ENCODE peak calls at places on chromosome 19, in eight cellular contexts. N is tibial nerve; P is CD4-positive, alpha-beta T cell; R is Peyer's patch; H is RWPE2; G is body of pancreas; B is lower lobe of right lung; L is uterus. E is an unnamed sample.
A peak's percentile ranks its signal among the peaks of the same experiment; 100 is the strongest.

GRCh38 chr19:17041994-17042393 is 15.4 kb upstream of the CPAMD8 start:
- DNase-seq in N (no peak), P (no peak), R (no peak), H (no peak), G (no peak), B (no peak), L (no peak), E (no peak)

GRCh38 chr19:33473644-33474305 is 47.8 kb downstream of the PEPD start:
- DNase-seq in N (no peak), P (no peak), R (peak; percentile 27), H (no peak), G (no peak), B (peak; percentile 17), L (no peak), E (no peak)

GRCh38 chr19:58294743-58295374 is 10.3 kb upstream of the ERVK3-1 start:
- DNase-seq in N (no peak), P (no peak), R (no peak), H (no peak), G (no peak), B (no peak), L (no peak), E (no peak)

GRCh38 chr19:1445932-1446712 is 3.8 kb upstream of the APC2 start:
- DNase-seq in N (no peak), P (no peak), R (no peak), H (no peak), G (no peak), B (no peak), L (no peak), E (peak; percentile 29)

GRCh38 chr19:37217533-37217854 is 520 bp upstream of the ZNF383 start:
- DNase-seq in N (no peak), P (no peak), R (no peak), H (no peak), G (no peak), B (no peak), L (no peak), E (no peak)

GRCh38 chr19:1133471-1133929 is 29.7 kb downstream of the GPX4 start:
- DNase-seq in N (no peak), P (peak; percentile 73), R (peak; percentile 93), H (no peak), G (no peak), B (peak; percentile 68), L (no peak), E (no peak)

GRCh38 chr19:16070366-16070990 is 5.8 kb upstream of the TPM4 start:
- DNase-seq in N (no peak), P (peak; percentile 90), R (peak; percentile 98), H (peak; percentile 93), G (peak; percentile 63), B (peak; percentile 90), L (peak; percentile 82), E (no peak)

GRCh38 chr19:16470911-16471811 is 609 bp downstream of the EPS15L1 start:
- DNase-seq in N (no peak), P (peak; percentile 12), R (no peak), H (no peak), G (peak; percentile 43), B (peak; percentile 53), L (no peak), E (no peak)

GRCh38 chr19:48588670-48589399 is 17.7 kb upstream of the SPACA4 start:
- DNase-seq in N (peak; percentile 90), P (peak; percentile 82), R (peak; percentile 96), H (peak; percentile 97), G (peak; percentile 92), B (peak; percentile 97), L (peak; percentile 82), E (peak; percentile 82)

GRCh38 chr19:54315956-54316355 is 3.0 kb upstream of the LILRA5 start:
- DNase-seq in N (no peak), P (no peak), R (no peak), H (no peak), G (no peak), B (no peak), L (no peak), E (no peak)

GRCh38 chr19:40378509-40378908 is 11.5 kb downstream of the HIPK4 start:
- DNase-seq in N (no peak), P (no peak), R (no peak), H (no peak), G (no peak), B (no peak), L (no peak), E (no peak)

GRCh38 chr19:55303477-55303876 is 19.7 kb downstream of the BRSK1 start:
- DNase-seq in N (no peak), P (no peak), R (no peak), H (no peak), G (no peak), B (no peak), L (no peak), E (no peak)

GRCh38 chr19:55502197-55502952 is 14.1 kb downstream of the SSC5D start:
- DNase-seq in N (no peak), P (no peak), R (no peak), H (no peak), G (no peak), B (no peak), L (no peak), E (no peak)

GRCh38 chr19:52566588-52566987 is 3.5 kb upstream of the ZNF701 start:
- DNase-seq in N (no peak), P (no peak), R (no peak), H (no peak), G (no peak), B (no peak), L (no peak), E (no peak)

GRCh38 chr19:42357290-42357689 is 31.9 kb downstream of the MEGF8 start:
- DNase-seq in N (no peak), P (no peak), R (no peak), H (no peak), G (no peak), B (no peak), L (no peak), E (no peak)

GRCh38 chr19:47765522-47766358 is 12.8 kb upstream of the SELENOW start:
- DNase-seq in N (peak; percentile 50), P (peak; percentile 17), R (peak; percentile 79), H (no peak), G (peak; percentile 63), B (peak; percentile 63), L (peak; percentile 65), E (peak; percentile 46)

GRCh38 chr19:6826281-6826920 is 53.9 kb downstream of the VAV1 start:
- DNase-seq in N (no peak), P (no peak), R (peak; percentile 33), H (no peak), G (no peak), B (no peak), L (no peak), E (no peak)

GRCh38 chr19:56612737-56613136 is 17.6 kb downstream of the ZNF71 start:
- DNase-seq in N (no peak), P (no peak), R (no peak), H (no peak), G (no peak), B (no peak), L (no peak), E (no peak)

GRCh38 chr19:54473983-54474382 is 887 bp upstream of the CDC42EP5 start:
- DNase-seq in N (no peak), P (no peak), R (no peak), H (no peak), G (no peak), B (no peak), L (no peak), E (no peak)

GRCh38 chr19:366951-367350 is 22.4 kb upstream of the MIER2 start:
- DNase-seq in N (no peak), P (no peak), R (no peak), H (peak; percentile 11), G (no peak), B (no peak), L (no peak), E (no peak)

GRCh38 chr19:13872339-13872694 is 4.6 kb upstream of the NANOS3 start:
- DNase-seq in N (no peak), P (no peak), R (no peak), H (no peak), G (no peak), B (no peak), L (no peak), E (no peak)

GRCh38 chr19:5903502-5904301 is at the start of gene NDUFA11:
- DNase-seq in N (peak; percentile 100), P (peak; percentile 96), R (peak; percentile 99), H (peak; percentile 97), G (peak; percentile 99), B (peak; percentile 99), L (peak; percentile 100), E (peak; percentile 98)

GRCh38 chr19:55173717-55174409 is 6.2 kb downstream of the SYT5 start:
- DNase-seq in N (no peak), P (peak; percentile 4), R (peak; percentile 74), H (peak; percentile 89), G (peak; percentile 50), B (no peak), L (peak; percentile 46), E (no peak)

GRCh38 chr19:13121551-13122274 is 3.6 kb downstream of the NACC1 start:
- DNase-seq in N (no peak), P (no peak), R (no peak), H (no peak), G (no peak), B (no peak), L (no peak), E (no peak)

GRCh38 chr19:11138659-11139526 is 16.7 kb downstream of the SPC24 start:
- DNase-seq in N (peak; percentile 50), P (no peak), R (peak; percentile 67), H (peak; percentile 86), G (peak; percentile 61), B (peak; percentile 61), L (peak; percentile 89), E (peak; percentile 28)
- H3K27ac ChIP-seq in N (peak overlapping the region; percentile 99), P (no peak overlapping the region), R (peak overlapping the region; percentile 81), H (peak overlapping the region; percentile 97), G (peak overlapping the region; percentile 85), B (peak overlapping the region; percentile 77), L (peak overlapping the region; percentile 99), E (peak overlapping the region; percentile 38)

DNA sequence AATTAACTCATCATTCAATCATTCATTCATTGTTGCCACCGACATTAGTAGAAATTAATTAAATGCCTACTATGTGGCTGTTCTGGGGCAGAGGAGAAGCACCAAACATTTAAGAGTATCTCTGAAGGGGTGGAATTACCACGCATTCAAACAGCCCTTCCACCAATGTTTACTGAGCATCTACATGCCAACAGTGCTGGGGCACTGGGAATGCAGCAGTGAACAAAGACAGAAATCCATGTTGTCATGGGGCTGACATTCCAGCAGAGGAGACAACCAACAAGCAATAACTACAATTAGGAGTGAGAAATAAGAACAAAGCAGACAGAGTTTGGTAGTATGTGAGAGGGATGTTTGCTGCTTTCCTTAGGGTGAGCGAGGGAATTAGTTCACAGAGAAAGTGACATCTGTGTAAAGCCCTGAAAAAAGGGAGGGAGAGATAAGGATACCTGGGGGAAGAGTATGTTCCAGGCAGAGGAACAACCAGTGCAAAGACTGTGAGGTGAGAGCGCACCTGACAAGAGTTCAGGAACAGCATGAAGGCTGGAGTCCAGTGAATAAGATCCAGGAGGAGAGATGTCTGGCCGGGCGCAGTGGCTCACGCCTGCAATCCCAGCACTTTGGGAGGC is 1.3 kb upstream of the PAK4 start:
- DNase-seq in N (no peak), P (no peak), R (no peak), H (no peak), G (no peak), B (no peak), L (no peak), E (no peak)
- H3K27ac ChIP-seq in N (no peak overlapping the region), P (no peak overlapping the region), R (no peak overlapping the region), H (no peak overlapping the region), G (no peak overlapping the region), B (no peak overlapping the region), L (no peak overlapping the region), E (no peak overlapping the region)

GRCh38 chr19:2819540-2820111 is at the start of gene ZNF554:
- DNase-seq in N (peak; percentile 95), P (peak; percentile 99), R (peak; percentile 99), H (peak; percentile 95), G (peak; percentile 99), B (peak; percentile 99), L (peak; percentile 97), E (peak; percentile 95)
- H3K27ac ChIP-seq in N (peak within 1 kb of the TSS; percentile 87), P (no peak within 1 kb of the TSS), R (peak within 1 kb of the TSS; percentile 69), H (no peak within 1 kb of the TSS), G (peak within 1 kb of the TSS; percentile 62), B (peak within 1 kb of the TSS; percentile 76), L (peak within 1 kb of the TSS; percentile 34), E (peak within 1 kb of the TSS; percentile 70)

GRCh38 chr19:7868326-7868670 is 5.9 kb downstream of the PRR36 start:
- DNase-seq in N (no peak), P (no peak), R (peak; percentile 57), H (peak; percentile 50), G (no peak), B (no peak), L (no peak), E (no peak)
- H3K27ac ChIP-seq in N (no peak overlapping the region), P (no peak overlapping the region), R (no peak overlapping the region), H (no peak overlapping the region), G (peak overlapping the region; percentile 94), B (no peak overlapping the region), L (no peak overlapping the region), E (peak overlapping the region; percentile 30)